ENCODE peak calls at places on chromosomes 16 and 17, in five cellular contexts. F is DND-41, Z is thoracic aorta, L is PC-9, C is heart right ventricle. M is an unnamed sample.

GRCh38 chr16:75820672-75821071 is 94.4 kb upstream of the CPHXL start:
- DNase-seq in L (peak), F (no peak), Z (no peak), C (no peak), M (peak)

GRCh38 chr16:48608452-48608851 is 1.5 kb downstream of the N4BP1 start:
- DNase-seq in F (no peak), C (no peak), Z (no peak), L (no peak), M (peak)

GRCh38 chr16:49492896-49493620 is 119.5 kb downstream of the C16orf78 start:
- DNase-seq in C (no peak), Z (no peak), L (no peak), F (no peak), M (no peak)

GRCh38 chr16:89409161-89409711 is 81.1 kb downstream of the ANKRD11 start:
- DNase-seq in C (no peak), F (no peak), Z (no peak), L (no peak), M (peak)

GRCh38 chr17:1714488-1714979 is 4.4 kb upstream of the TLCD2 start:
- DNase-seq in L (peak), F (peak), C (peak), Z (peak), M (peak)

GRCh38 chr17:78341559-78342437 is 18.1 kb downstream of the SOCS3 start:
- DNase-seq in L (peak), F (no peak), C (peak), Z (no peak), M (peak)

GRCh38 chr17:43875476-43876147 is 28.6 kb downstream of the CD300LG start:
- DNase-seq in L (no peak), C (no peak), F (no peak), Z (no peak), M (no peak)

GRCh38 chr16:85553436-85554113 is 59.5 kb upstream of the GSE1 start:
- DNase-seq in F (peak), L (peak), C (peak), Z (no peak), M (peak)

GRCh38 chr16:4935231-4935855 is 1.6 kb downstream of the PPL start:
- DNase-seq in C (peak), L (peak), Z (peak), F (no peak), M (peak)

GRCh38 chr16:23729503-23730424 is 16.7 kb upstream of the ERN2 start:
- DNase-seq in C (no peak), Z (no peak), L (peak), F (peak), M (peak)

GRCh38 chr16:75385507-75386152 is 47.7 kb downstream of the CFDP1 start:
- DNase-seq in F (no peak), C (peak), Z (no peak), L (no peak), M (peak)

GRCh38 chr16:25106567-25107465 is 4.7 kb upstream of the LCMT1 start:
- DNase-seq in Z (peak), L (peak), F (no peak), C (peak), M (peak)

GRCh38 chr17:81428521-81428920 is 33.3 kb downstream of the BAHCC1 start:
- DNase-seq in F (peak), Z (no peak), L (no peak), C (no peak), M (no peak)

GRCh38 chr16:51056331-51056730 is 94.7 kb downstream of the SALL1 start:
- DNase-seq in Z (no peak), F (no peak), C (no peak), L (no peak), M (no peak)

GRCh38 chr17:45286286-45286685 is 24.4 kb upstream of the SPATA32 start:
- DNase-seq in F (no peak), C (no peak), L (no peak), Z (no peak), M (no peak)

GRCh38 chr17:78708510-78708973 is 73.5 kb downstream of the CYTH1 start:
- DNase-seq in Z (no peak), C (peak), F (peak), L (peak), M (peak)

GRCh38 chr17:79923974-79924638 is 84.9 kb upstream of the CBX4 start:
- DNase-seq in Z (no peak), C (no peak), L (peak), F (peak), M (no peak)

GRCh38 chr16:57251352-57251751 is 6.3 kb downstream of the ARL2BP start:
- DNase-seq in L (no peak), Z (no peak), F (no peak), C (no peak), M (no peak)

GRCh38 chr17:44348234-44348987 is 3.3 kb downstream of the GRN start:
- DNase-seq in L (no peak), C (no peak), Z (no peak), F (no peak), M (peak)

GRCh38 chr16:3953728-3954410 is 73.4 kb upstream of the CREBBP start:
- DNase-seq in Z (no peak), F (no peak), L (no peak), C (no peak), M (no peak)

GRCh38 chr17:2412561-2413021 is 11.7 kb upstream of the MNT start:
- DNase-seq in L (no peak), Z (no peak), F (no peak), C (no peak), M (no peak)

GRCh38 chr17:19805006-19805405 is 56.9 kb upstream of the ALDH3A1 start:
- DNase-seq in L (no peak), Z (no peak), F (no peak), C (no peak), M (no peak)

GRCh38 chr17:34633351-34633750 is 54.0 kb downstream of the TMEM132E start:
- DNase-seq in C (no peak), Z (no peak), F (no peak), L (no peak), M (no peak)

GRCh38 chr16:53714080-53715050 is 10.4 kb downstream of the FTO start:
- DNase-seq in C (no peak), L (no peak), F (no peak), Z (no peak), M (no peak)

GRCh38 chr17:15213381-15214087 is 51.6 kb downstream of the PMP22 start:
- DNase-seq in C (no peak), Z (no peak), L (no peak), F (no peak), M (no peak)

GRCh38 chr16:8866118-8866883 is 2.5 kb downstream of the CARHSP1 start:
- DNase-seq in Z (no peak), L (no peak), C (peak), F (no peak), M (no peak)

GRCh38 chr17:65173284-65173793 is 36.2 kb downstream of the RGS9 start:
- DNase-seq in L (peak), C (peak), F (peak), Z (no peak), M (peak)

GRCh38 chr17:48223945-48224344 is 116.4 kb downstream of the SNX11 start:
- DNase-seq in L (no peak), F (no peak), Z (no peak), C (no peak), M (no peak)

GRCh38 chr16:87496101-87496801 is 3.4 kb upstream of the ZCCHC14 start:
- DNase-seq in C (no peak), Z (no peak), F (no peak), L (no peak), M (no peak)

GRCh38 chr17:74235040-74235581 is 21.7 kb downstream of the TTYH2 start:
- DNase-seq in L (no peak), F (no peak), C (no peak), Z (no peak), M (no peak)

GRCh38 chr16:84084570-84085270 is 32.0 kb downstream of the MBTPS1 start:
- DNase-seq in F (peak), L (peak), C (peak), Z (no peak), M (peak)

GRCh38 chr16:46620265-46621005 is 744 bp downstream of the SHCBP1 start:
- DNase-seq in Z (no peak), F (no peak), L (no peak), C (no peak), M (no peak)
- H3K27ac ChIP-seq in Z (no peak), F (peak), L (no peak), C (no peak), M (peak)

GRCh38 chr16:28999577-28999976 is 14.7 kb downstream of the LAT start:
- DNase-seq in F (no peak), Z (no peak), C (no peak), L (no peak), M (no peak)
- TF ChIP-seq CTCF in F (no peak), Z (no peak), C (no peak), L (no peak), M (no peak)

GRCh38 chr17:18356624-18357023 is 6.7 kb downstream of the SHMT1 start:
- DNase-seq in L (no peak), Z (no peak), F (no peak), C (peak), M (no peak)
- H3K27ac ChIP-seq in L (no peak), Z (no peak), F (no peak), C (no peak), M (peak)

DNA sequence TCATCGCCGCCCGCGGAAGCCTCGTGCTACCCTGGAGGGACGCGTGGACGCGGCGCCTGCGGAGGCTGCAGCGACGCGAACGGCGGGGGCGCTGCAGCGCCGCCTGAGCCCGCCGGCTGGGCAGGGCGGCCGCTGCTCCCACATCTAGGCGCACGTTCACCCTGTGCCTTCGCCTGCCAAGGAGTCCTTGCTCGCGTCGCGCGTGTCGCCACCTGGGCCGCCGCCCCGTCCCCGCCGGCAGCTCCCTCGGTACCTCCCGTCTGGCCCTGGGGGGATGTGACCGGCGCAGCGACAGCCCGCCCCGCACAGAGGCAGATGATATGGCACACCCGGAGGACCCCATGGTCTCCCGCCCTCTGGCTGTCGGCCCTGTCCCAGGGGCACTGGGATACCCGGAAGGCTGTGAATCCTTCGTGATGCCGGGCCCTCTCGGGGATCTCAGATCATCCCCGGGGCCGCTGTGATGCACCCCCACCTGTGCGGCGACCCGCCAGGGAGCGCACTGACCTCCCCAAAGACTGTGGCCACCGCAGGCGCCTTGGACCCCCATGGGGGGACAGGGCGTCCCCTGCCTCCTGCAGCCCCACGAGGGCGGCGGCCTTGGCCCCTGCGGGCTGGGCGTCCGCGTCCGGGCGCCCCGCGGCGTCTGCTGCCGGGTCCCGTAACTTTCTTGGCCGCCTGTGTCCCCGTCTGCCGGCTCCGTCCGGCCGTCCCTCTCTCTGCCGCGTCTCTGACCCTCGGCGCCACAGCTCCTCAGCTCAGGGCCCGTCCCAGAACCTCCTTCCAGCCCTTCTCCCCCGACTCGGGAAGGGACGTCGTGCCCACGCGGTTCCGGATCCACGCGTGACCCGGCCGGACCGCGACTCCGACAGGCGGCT is 689 bp upstream of the TBC1D24 start:
- DNase-seq in F (peak), C (no peak), Z (no peak), L (peak), M (no peak)
- TF ChIP-seq CTCF in F (peak), C (peak), Z (peak), L (no peak), M (peak)

GRCh38 chr17:76524598-76525512 is 12.7 kb downstream of the CYGB start:
- DNase-seq in L (no peak), C (peak), Z (no peak), F (no peak), M (no peak)
- H3K27ac ChIP-seq in L (no peak), C (peak), Z (no peak), F (no peak), M (peak)

DNA sequence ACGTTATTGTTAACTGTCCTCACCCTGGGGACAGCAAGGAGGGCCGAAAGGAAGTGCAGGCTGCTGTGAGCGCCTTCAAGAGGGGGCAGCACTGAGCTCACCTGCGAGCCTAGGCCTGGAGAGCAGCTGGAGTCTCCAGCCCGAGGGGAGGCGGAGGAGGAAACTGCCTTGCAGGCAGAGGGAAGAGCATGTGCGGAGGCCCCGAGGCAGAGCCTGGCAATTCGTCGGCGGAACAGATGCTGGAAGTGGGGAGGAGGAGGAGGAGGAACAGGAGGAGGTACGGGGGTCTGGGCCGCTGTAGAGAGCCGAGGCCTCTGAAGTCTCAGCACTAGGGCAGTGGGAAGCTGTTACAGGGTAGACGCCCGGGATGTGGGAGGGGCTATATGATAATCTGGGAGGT is 49.6 kb upstream of the PLCG2 start:
- DNase-seq in Z (no peak), L (no peak), F (peak), C (no peak), M (no peak)
- TF ChIP-seq CTCF in Z (no peak), L (no peak), F (peak), C (peak), M (no peak)

DNA sequence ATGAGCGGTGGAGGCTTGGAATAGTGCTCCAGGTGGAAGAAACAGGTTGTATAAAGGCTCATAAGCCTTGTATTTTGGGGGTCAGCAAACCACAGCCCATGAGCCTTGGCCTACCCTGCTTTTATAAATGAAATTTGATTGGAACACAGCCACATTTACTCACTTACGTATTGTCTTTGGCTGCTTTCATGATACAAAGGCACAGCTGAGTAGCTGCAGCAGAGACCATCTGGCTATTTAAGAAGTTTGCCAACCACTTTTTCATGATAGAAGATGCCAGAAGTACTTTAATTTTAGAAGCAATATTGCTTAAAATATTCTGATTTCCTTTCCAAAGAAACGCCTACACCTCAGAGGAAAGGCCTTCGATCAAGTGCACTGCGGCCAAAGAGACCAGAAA is 73.8 kb downstream of the C17orf58 start:
- DNase-seq in F (no peak), C (no peak), L (no peak), Z (no peak), M (no peak)
- H3K27ac ChIP-seq in F (no peak), C (no peak), L (no peak), Z (peak), M (no peak)

GRCh38 chr17:18235743-18236256 is 10.4 kb downstream of the LLGL1 start:
- DNase-seq in C (no peak), Z (no peak), L (peak), F (no peak), M (peak)
- TF ChIP-seq CTCF in C (no peak), Z (no peak), L (no peak), F (no peak), M (no peak)

M was measured in RWPE1.